ENCODE peak calls at places on chromosomes 2 and 18, in six cellular contexts. X is spleen, Y is neural progenitor cell, G is HCT116, D is T-cell, I is T follicular helper cell. F is an unnamed sample.

GRCh38 chr2:181948227-181948626 is 37.4 kb upstream of the PPP1R1C start:
- DNase-seq in X (no peak), Y (no peak), G (no peak), D (no peak), I (no peak), F (no peak)

GRCh38 chr2:7825591-7826312 is 856.1 kb upstream of the ID2 start:
- DNase-seq in X (no peak), Y (no peak), G (no peak), D (no peak), I (no peak), F (no peak)

GRCh38 chr2:228768818-228769217 is 502.3 kb downstream of the PID1 start:
- DNase-seq in X (no peak), Y (no peak), G (no peak), D (no peak), I (no peak), F (no peak)

GRCh38 chr2:219509780-219510511 is 4.3 kb upstream of the ASIC4 start:
- DNase-seq in X (no peak), Y (peak; percentile 88), G (no peak), D (peak; percentile 27), I (peak; percentile 29), F (peak; percentile 29)

GRCh38 chr2:5980351-5981054 is 288.3 kb downstream of the SOX11 start:
- DNase-seq in X (no peak), Y (no peak), G (no peak), D (no peak), I (no peak), F (no peak)

GRCh38 chr2:36951574-36951973 is 14.8 kb downstream of the STRN start:
- DNase-seq in X (no peak), Y (no peak), G (no peak), D (no peak), I (no peak), F (no peak)

GRCh38 chr2:75709297-75709696 is 1.4 kb downstream of the GCFC2 start:
- DNase-seq in X (no peak), Y (no peak), G (no peak), D (no peak), I (no peak), F (no peak)

GRCh38 chr2:62156861-62157496 is 38.9 kb upstream of the B3GNT2 start:
- DNase-seq in X (no peak), Y (no peak), G (no peak), D (no peak), I (no peak), F (no peak)

GRCh38 chr2:201440182-201440581 is 11.1 kb downstream of the TRAK2 start:
- DNase-seq in X (no peak), Y (no peak), G (peak; percentile 52), D (no peak), I (no peak), F (no peak)

GRCh38 chr2:167524786-167525185 is 636.5 kb downstream of the XIRP2 start:
- DNase-seq in X (no peak), Y (no peak), G (no peak), D (no peak), I (no peak), F (no peak)

GRCh38 chr2:152646775-152647174 is 70.5 kb downstream of the PRPF40A start:
- DNase-seq in X (no peak), Y (no peak), G (no peak), D (no peak), I (no peak), F (no peak)

GRCh38 chr2:131413148-131413747 is 49.3 kb upstream of the RAB6D start:
- DNase-seq in X (no peak), Y (peak; percentile 69), G (peak; percentile 49), D (no peak), I (no peak), F (no peak)

GRCh38 chr2:161842751-161843433 is 218.7 kb downstream of the SLC4A10 start:
- DNase-seq in X (no peak), Y (no peak), G (no peak), D (no peak), I (no peak), F (no peak)

GRCh38 chr2:23021311-23022120 is 363.5 kb upstream of the KLHL29 start:
- DNase-seq in X (no peak), Y (no peak), G (no peak), D (no peak), I (no peak), F (no peak)

GRCh38 chr2:230627806-230628724 is 84.6 kb upstream of the CAB39 start:
- DNase-seq in X (peak; percentile 27), Y (no peak), G (no peak), D (no peak), I (no peak), F (no peak)

GRCh38 chr18:13587001-13587400 is 139.4 kb downstream of the FAM210A start:
- DNase-seq in X (no peak), Y (no peak), G (no peak), D (no peak), I (no peak), F (no peak)

GRCh38 chr2:100988630-100989417 is 13.3 kb upstream of the RPL31 start:
- DNase-seq in X (no peak), Y (no peak), G (no peak), D (no peak), I (no peak), F (no peak)

GRCh38 chr2:11128258-11128951 is 26.9 kb upstream of the SLC66A3 start:
- DNase-seq in X (peak; percentile 73), Y (no peak), G (no peak), D (no peak), I (no peak), F (no peak)

GRCh38 chr2:134431837-134432437 is 178.1 kb downstream of the MGAT5 start:
- DNase-seq in X (no peak), Y (peak; percentile 29), G (no peak), D (no peak), I (no peak), F (no peak)

GRCh38 chr2:218711550-218711929 is 905 bp downstream of the TTLL4 start:
- DNase-seq in X (no peak), Y (no peak), G (no peak), D (no peak), I (no peak), F (no peak)

GRCh38 chr18:42654561-42654960 is 460.9 kb downstream of the RIT2 start:
- DNase-seq in X (no peak), Y (no peak), G (no peak), D (no peak), I (no peak), F (no peak)

GRCh38 chr2:230696670-230697069 is 16.0 kb upstream of the CAB39 start:
- DNase-seq in X (no peak), Y (no peak), G (no peak), D (no peak), I (no peak), F (no peak)

GRCh38 chr2:2270808-2271415 is 60.2 kb downstream of the MYT1L start:
- DNase-seq in X (no peak), Y (no peak), G (no peak), D (no peak), I (no peak), F (no peak)

F was measured in T-helper 17 cell.